ENCODE peak calls at places on chromosomes 6 and 20, in four cellular contexts. One of them, this sample, is unnamed.

GRCh38 chr6:19837511-19838441 is 606 bp downstream of the ID4 start:
- DNase-seq in stomach: peak
- DNase-seq in BE2C: peak
- DNase-seq in NCI-H2029: no peak
- DNase-seq in this sample: no peak

GRCh38 chr6:17086469-17086868 is 15.4 kb upstream of the STMND1 start:
- DNase-seq in BE2C: peak
- DNase-seq in NCI-H2029: peak
- DNase-seq in stomach: peak
- DNase-seq in this sample: peak

GRCh38 chr20:37841389-37841788 is 61.5 kb upstream of the VSTM2L start:
- DNase-seq in stomach: no peak
- DNase-seq in BE2C: no peak
- DNase-seq in NCI-H2029: no peak
- DNase-seq in this sample: no peak

GRCh38 chr6:30044630-30045029 is 16.4 kb upstream of the POLR1H start:
- DNase-seq in NCI-H2029: no peak
- DNase-seq in stomach: no peak
- DNase-seq in BE2C: no peak
- DNase-seq in this sample: no peak

GRCh38 chr6:99810942-99811633 is 182.9 kb downstream of the MCHR2 start:
- DNase-seq in BE2C: no peak
- DNase-seq in NCI-H2029: no peak
- DNase-seq in stomach: no peak
- DNase-seq in this sample: no peak

GRCh38 chr6:30885481-30885998 is 1.2 kb downstream of the DDR1 start:
- DNase-seq in BE2C: no peak
- DNase-seq in stomach: peak
- DNase-seq in NCI-H2029: peak
- DNase-seq in this sample: peak

GRCh38 chr20:15742076-15742475 is 831.2 kb downstream of the KIF16B start:
- DNase-seq in NCI-H2029: no peak
- DNase-seq in BE2C: no peak
- DNase-seq in stomach: no peak
- DNase-seq in this sample: no peak

GRCh38 chr6:139271056-139271455 is 20.7 kb downstream of the TXLNB start:
- DNase-seq in BE2C: no peak
- DNase-seq in stomach: no peak
- DNase-seq in NCI-H2029: no peak
- DNase-seq in this sample: no peak

GRCh38 chr20:48826883-48827771 is 672 bp downstream of the PREX1 start:
- DNase-seq in stomach: peak
- DNase-seq in BE2C: peak
- DNase-seq in NCI-H2029: no peak
- DNase-seq in this sample: no peak